ENCODE peak calls at places on chromosomes 4 and X, in five cellular contexts. U is A549, N is K562, I is HepG2, Y is GM12878. K is an unnamed sample.

GRCh38 chr4:105715692-105716278 is 7.2 kb downstream of the GSTCD start:
- DNase-seq in N (no peak), Y (no peak), I (peak), U (peak), K (no peak)

GRCh38 chr4:56513517-56513916 is 7.9 kb downstream of the ARL9 start:
- DNase-seq in U (no peak), N (peak), Y (no peak), I (no peak), K (no peak)

GRCh38 chr4:7396186-7396585 is 38.5 kb downstream of the PSAPL1 start:
- DNase-seq in N (no peak), I (no peak), U (no peak), Y (no peak), K (no peak)

GRCh38 chr4:80307183-80307735 is 28.3 kb upstream of the CFAP299 start:
- DNase-seq in U (no peak), Y (no peak), I (no peak), N (no peak), K (no peak)

GRCh38 chr4:147361726-147362125 is 119.2 kb upstream of the EDNRA start:
- DNase-seq in I (no peak), Y (no peak), U (peak), N (no peak), K (no peak)

GRCh38 chr4:142407569-142407968 is 438.5 kb downstream of the INPP4B start:
- DNase-seq in U (peak), Y (no peak), N (no peak), I (no peak), K (no peak)

GRCh38 chrX:154596290-154596929 is 11.5 kb downstream of the CTAG1A start:
- DNase-seq in Y (no peak), U (no peak), N (no peak), I (no peak), K (peak)

GRCh38 chr4:67558493-67558892 is at the start of gene STAP1:
- DNase-seq in Y (no peak), I (no peak), U (no peak), N (no peak), K (no peak)

GRCh38 chr4:17597517-17597916 is 16.9 kb upstream of the MED28 start:
- DNase-seq in U (peak), I (no peak), N (no peak), Y (no peak), K (no peak)

GRCh38 chr4:76311896-76312331 is 5.4 kb downstream of the STBD1 start:
- DNase-seq in U (no peak), Y (no peak), I (no peak), N (no peak), K (no peak)

GRCh38 chrX:20265726-20266681 is 705 bp downstream of the RPS6KA3 start:
- DNase-seq in U (peak), N (peak), Y (no peak), I (no peak), K (peak)

GRCh38 chr4:141375855-141376254 is 155.2 kb downstream of the ZNF330 start:
- DNase-seq in U (peak), I (peak), Y (no peak), N (no peak), K (peak)

GRCh38 chr4:10006236-10006603 is 15.1 kb downstream of the SLC2A9 start:
- DNase-seq in U (peak), Y (peak), I (peak), N (no peak), K (no peak)

GRCh38 chrX:6729581-6729980 is 194.7 kb upstream of the VCX3A start:
- DNase-seq in I (no peak), Y (no peak), U (no peak), N (no peak), K (no peak)

GRCh38 chr4:16687011-16687410 is 211.4 kb downstream of the LDB2 start:
- DNase-seq in N (no peak), Y (no peak), U (no peak), I (no peak), K (no peak)

GRCh38 chrX:112946227-112946626 is 105.6 kb upstream of the AMOT start:
- DNase-seq in U (no peak), Y (no peak), N (no peak), I (no peak), K (no peak)

GRCh38 chr4:42644897-42645296 is 12.0 kb downstream of the ATP8A1 start:
- DNase-seq in U (no peak), I (no peak), Y (no peak), N (no peak), K (no peak)

GRCh38 chr4:93394488-93395185 is 433.9 kb upstream of the ATOH1 start:
- DNase-seq in I (no peak), Y (no peak), N (no peak), U (no peak), K (no peak)

GRCh38 chrX:100413231-100413630 is 3.2 kb upstream of the PCDH19 start:
- DNase-seq in U (peak), I (peak), Y (peak), N (peak), K (no peak)

GRCh38 chrX:120446503-120446902 is 22.6 kb downstream of the LAMP2 start:
- DNase-seq in I (no peak), U (peak), N (no peak), Y (no peak), K (no peak)

GRCh38 chrX:44619039-44619438 is 76.4 kb upstream of the FUNDC1 start:
- DNase-seq in N (no peak), I (no peak), U (no peak), Y (no peak), K (no peak)

GRCh38 chrX:110741213-110741796 is 54.3 kb downstream of the CHRDL1 start:
- DNase-seq in I (no peak), Y (no peak), N (no peak), U (peak), K (no peak)

GRCh38 chrX:49762175-49762704 is 66.5 kb upstream of the PAGE1 start:
- DNase-seq in Y (no peak), N (no peak), I (peak), U (no peak), K (no peak)

GRCh38 chrX:110847334-110847733 is 51.7 kb upstream of the CHRDL1 start:
- DNase-seq in N (peak), I (peak), U (peak), Y (peak), K (no peak)

GRCh38 chrX:136168929-136169735 is 21.8 kb downstream of the FHL1 start:
- DNase-seq in Y (no peak), U (no peak), I (no peak), N (peak), K (peak)

GRCh38 chr4:106595906-106596305 is 227.3 kb upstream of the GIMD1 start:
- DNase-seq in U (no peak), Y (no peak), I (no peak), N (no peak), K (no peak)

GRCh38 chrX:19772759-19773623 is 114.4 kb downstream of the SH3KBP1 start:
- DNase-seq in U (no peak), N (no peak), I (no peak), Y (no peak), K (no peak)

GRCh38 chr4:156378053-156378665 is 424.5 kb upstream of the CTSO start:
- DNase-seq in Y (no peak), I (peak), U (peak), N (no peak), K (no peak)

GRCh38 chrX:7926914-7927258 is 327 bp downstream of the PNPLA4 start:
- DNase-seq in I (no peak), Y (no peak), N (no peak), U (no peak), K (no peak)

GRCh38 chr4:8560265-8561047 is 19.7 kb upstream of the GPR78 start:
- DNase-seq in Y (no peak), I (no peak), U (peak), N (no peak), K (no peak)

GRCh38 chrX:17395154-17395553 is 20.2 kb downstream of the NHS start:
- DNase-seq in U (no peak), I (no peak), N (no peak), Y (no peak), K (no peak)

GRCh38 chrX:29422034-29422433 is 793.3 kb upstream of the MAGEB2 start:
- DNase-seq in I (no peak), U (no peak), Y (no peak), N (no peak), K (no peak)

DNA sequence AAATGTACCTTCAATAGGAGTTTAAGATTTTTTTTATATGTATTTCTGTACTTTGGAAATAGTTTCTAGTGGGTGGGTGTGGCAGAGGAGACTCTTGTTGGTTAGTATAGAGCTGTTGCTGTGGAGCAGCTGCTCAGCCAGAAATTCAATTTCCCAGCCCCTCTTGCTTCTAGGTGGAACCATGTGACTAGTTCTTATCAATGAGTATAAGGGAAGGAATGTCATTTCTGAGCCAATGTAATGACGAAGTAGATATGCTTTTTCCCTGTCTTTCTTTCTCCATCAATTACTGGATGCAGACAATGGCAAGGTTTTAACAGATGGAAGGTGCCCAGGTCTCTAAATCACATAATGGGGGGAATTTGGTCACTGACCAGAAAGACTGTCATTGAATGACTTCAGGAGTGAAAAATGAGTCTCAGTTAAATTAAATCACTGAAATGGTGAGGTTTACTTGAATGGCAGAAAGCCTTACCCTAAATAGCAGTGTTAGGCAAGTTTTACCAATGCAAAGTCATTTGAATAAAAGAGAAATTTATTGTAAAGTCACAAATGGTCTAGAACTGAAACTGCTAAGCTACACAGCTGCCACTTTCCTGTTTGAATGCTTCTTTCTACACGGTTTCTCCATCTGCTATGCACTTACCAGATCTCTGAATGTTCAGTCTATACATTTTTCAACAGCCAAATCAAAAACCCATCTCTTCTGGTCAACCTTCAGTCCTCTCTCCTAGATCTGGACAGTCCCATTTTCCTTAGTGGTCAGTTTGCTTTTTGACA is 795.4 kb upstream of the MAGEB2 start:
- DNase-seq in N (no peak), U (peak), Y (no peak), I (no peak), K (no peak)
- TF ChIP-seq HDAC2 in N (no peak), U (no peak), Y (no peak), I (no peak), K (no peak)

DNA sequence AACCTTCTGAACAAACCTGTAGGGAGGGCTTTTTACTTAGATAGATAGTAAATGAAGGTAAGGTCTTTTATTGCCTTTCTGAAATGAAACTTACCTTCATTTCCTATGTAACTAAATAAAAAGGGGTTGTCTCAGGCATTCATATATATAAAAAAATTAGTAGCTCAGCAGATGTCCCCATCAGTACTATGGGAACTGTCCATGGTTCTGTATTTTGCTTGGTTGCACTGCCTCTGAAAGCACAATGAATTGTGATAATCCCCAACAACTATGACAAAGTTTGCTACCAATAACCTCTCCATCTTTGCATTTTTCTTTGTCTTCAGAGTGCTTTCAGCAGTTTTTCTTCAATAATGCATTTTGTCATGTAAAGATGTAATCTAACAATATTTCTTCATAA is 222.4 kb downstream of the SLIT2 start:
- DNase-seq in I (no peak), N (no peak), U (no peak), Y (no peak), K (no peak)
- TF ChIP-seq RFX5 in I (no peak), N (no peak), U (no peak), Y (no peak), K (no peak)

GRCh38 chr4:109750652-109751244 is 20.9 kb upstream of the PLA2G12A start:
- DNase-seq in N (no peak), Y (no peak), I (no peak), U (no peak), K (no peak)
- TF ChIP-seq HDAC2 in N (no peak), Y (no peak), I (no peak), U (no peak), K (no peak)

GRCh38 chrX:150362599-150363481 is at the start of gene MAMLD1:
- DNase-seq in N (peak), Y (no peak), I (no peak), U (peak), K (peak)

GRCh38 chrX:150365051-150365952 is 2.2 kb downstream of the MAMLD1 start:
- DNase-seq in I (no peak), U (peak), Y (no peak), N (peak), K (no peak)

GRCh38 chrX:150363561-150364346 is 637 bp downstream of the MAMLD1 start:
- DNase-seq in I (no peak), U (peak), N (no peak), Y (no peak), K (peak)

GRCh38 chrX:150365953-150366911 is 3.1 kb downstream of the MAMLD1 start:
- DNase-seq in U (peak), Y (no peak), I (no peak), N (peak), K (no peak)

DNA sequence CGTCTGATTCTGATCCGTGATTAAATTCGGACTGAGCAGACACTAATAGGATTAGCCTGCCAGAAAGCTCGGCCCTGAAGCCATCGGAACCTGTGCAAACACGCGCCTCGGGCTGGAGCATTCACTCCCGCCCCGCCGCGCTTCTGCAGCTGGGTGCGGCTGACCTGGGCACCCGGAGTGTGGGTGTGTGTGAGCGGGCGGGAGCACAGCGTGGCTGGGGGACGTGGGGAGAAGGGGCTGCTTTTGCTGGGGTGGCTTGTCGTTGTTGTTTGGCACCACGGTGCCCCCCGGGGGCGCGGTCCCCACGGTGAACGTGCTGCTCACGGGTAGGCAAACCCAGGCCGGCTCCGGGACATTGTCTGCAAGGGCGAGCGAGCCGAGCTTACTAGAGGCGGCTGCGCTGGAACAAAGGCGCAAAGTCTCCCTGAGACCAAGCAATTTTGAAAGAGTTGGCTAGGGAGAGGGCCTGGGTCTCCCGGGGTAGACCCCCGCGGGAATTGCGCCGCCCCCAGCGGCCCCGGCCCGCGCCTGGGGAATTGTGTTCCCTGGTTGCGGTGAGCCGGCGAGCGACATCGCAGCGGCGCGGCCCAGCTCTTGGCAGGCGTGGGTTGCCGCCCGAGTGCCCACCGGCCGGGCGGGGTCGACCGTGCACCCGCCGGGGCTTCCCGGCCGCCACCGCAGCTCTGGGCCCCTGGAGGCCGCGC is 1.4 kb downstream of the MAMLD1 start:
- DNase-seq in N (no peak), U (peak), Y (no peak), I (no peak), K (no peak)
- TF ChIP-seq RFX5 in N (no peak), U (no peak), Y (no peak), I (no peak), K (no peak)

DNA sequence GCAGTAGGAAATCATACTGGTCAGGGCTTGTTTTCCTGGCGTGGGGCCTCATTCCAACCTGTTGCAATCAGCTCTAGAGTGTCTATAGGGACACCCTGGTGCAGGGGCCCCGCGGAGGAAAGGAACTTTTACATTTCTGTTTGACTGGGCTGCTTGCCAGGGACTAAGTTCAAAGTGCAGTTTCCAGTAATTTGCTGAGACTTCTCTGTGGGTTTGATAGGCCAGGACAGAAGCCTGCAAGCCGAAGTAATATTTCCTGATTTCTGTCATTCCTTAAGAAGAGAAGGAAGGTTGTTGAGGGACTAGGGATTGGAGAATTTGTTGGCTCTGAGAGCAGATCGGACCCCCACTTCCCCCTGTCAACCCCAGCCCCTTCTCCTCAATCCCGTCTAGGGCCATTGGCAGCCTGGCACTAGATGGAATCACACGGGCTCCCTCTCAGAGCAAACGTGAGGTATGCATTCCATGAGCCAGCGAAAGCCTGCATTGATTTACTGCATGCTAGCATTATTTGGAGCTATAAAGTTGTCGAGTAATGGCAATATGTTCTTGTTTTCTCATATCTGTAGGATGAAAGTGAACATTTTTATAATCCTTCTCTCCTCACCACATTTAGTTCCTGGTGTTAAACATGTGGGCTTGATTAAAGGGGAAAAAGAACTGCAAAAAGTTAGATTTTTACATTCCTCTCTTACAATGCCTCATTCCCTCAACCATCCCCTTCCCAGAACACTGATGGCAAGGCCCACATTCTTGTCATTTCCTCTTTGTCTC is 159.1 kb downstream of the SPRY1 start:
- DNase-seq in I (peak), Y (no peak), U (peak), N (no peak), K (no peak)
- TF ChIP-seq HDAC2 in I (peak), Y (no peak), U (no peak), N (no peak), K (no peak)

DNA sequence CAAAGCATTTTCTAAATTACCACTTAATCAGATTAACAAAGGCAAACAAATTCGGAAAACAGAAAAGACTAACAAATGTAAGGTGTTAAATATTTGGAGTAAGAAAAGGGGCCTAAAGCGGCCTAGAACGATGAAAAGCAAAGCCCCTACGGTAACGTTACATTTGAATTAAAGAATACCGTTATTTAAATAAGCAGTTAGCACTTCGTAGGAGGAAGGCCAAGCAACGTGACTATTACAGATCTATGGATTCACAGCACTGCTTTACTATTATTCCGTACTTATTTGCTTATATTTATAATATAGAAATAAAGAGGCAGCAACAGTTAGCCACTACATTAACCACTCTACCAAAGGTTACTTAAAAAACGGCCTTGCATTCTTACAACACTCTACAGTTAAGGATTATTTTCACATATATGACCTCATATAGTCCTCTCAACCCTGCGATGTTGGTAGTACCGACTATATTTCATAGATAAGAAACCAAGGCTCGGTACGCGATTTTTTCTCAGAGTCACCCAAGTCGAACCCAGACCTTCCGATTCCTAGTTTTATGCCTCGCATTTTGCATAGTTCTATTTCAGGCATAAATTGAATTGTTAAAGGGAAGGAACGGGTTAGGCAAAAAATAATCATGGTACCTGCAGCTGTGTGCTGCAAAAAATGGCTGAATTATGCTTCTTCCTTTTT is 2.9 kb downstream of the KLHL15 start:
- DNase-seq in U (no peak), Y (no peak), I (no peak), N (no peak), K (no peak)
- TF ChIP-seq RFX5 in U (no peak), Y (no peak), I (no peak), N (no peak), K (no peak)